ENCODE peak calls at places on chromosomes 12 and 14, in four cellular contexts. P is IMR-90, C is upper lobe of left lung, W is stomach. S is an unnamed sample.

GRCh38 chr12:93137656-93138612 is 208.8 kb upstream of the EEA1 start:
- DNase-seq in P (peak; percentile 90), C (peak; percentile 51), W (no peak), S (peak; percentile 55)

GRCh38 chr14:101028971-101029667 is 125.6 kb upstream of the RTL1 start:
- DNase-seq in P (no peak), C (no peak), W (no peak), S (no peak)

GRCh38 chr14:103372552-103373304 is 12.5 kb upstream of the MARK3 start:
- DNase-seq in P (peak; percentile 97), C (peak; percentile 36), W (peak; percentile 30), S (peak; percentile 72)

GRCh38 chr14:47674148-47674545 is 1.3 kb downstream of the MDGA2 start:
- DNase-seq in P (no peak), C (no peak), W (no peak), S (no peak)

GRCh38 chr14:99259327-99259726 is 12.7 kb downstream of the BCL11B start:
- DNase-seq in P (no peak), C (no peak), W (no peak), S (no peak)

GRCh38 chr12:1919284-1919683 is 832 bp upstream of the CACNA2D4 start:
- DNase-seq in P (no peak), C (no peak), W (no peak), S (no peak)

GRCh38 chr12:109640961-109641360 is 67.4 kb downstream of the MVK start:
- DNase-seq in P (no peak), C (no peak), W (no peak), S (no peak)

GRCh38 chr14:90554341-90554740 is 157.5 kb downstream of the CALM1 start:
- DNase-seq in P (no peak), C (peak; percentile 40), W (peak; percentile 85), S (no peak)

GRCh38 chr14:72736791-72737559 is 156.9 kb downstream of the DPF3 start:
- DNase-seq in P (no peak), C (no peak), W (no peak), S (no peak)

GRCh38 chr14:42140831-42141279 is 534.2 kb downstream of the LRFN5 start:
- DNase-seq in P (peak; percentile 90), C (no peak), W (no peak), S (no peak)

GRCh38 chr14:65804752-65805473 is 392.4 kb downstream of the FUT8 start:
- DNase-seq in P (no peak), C (no peak), W (no peak), S (no peak)

GRCh38 chr12:91889059-91889458 is 256.6 kb downstream of the BTG1 start:
- DNase-seq in P (no peak), C (no peak), W (no peak), S (no peak)

GRCh38 chr14:100524933-100525243 is 62.3 kb downstream of the BEGAIN start:
- DNase-seq in P (peak; percentile 15), C (peak; percentile 23), W (peak; percentile 25), S (no peak)

GRCh38 chr14:91899777-91900176 is 32.4 kb upstream of the TC2N start:
- DNase-seq in P (no peak), C (no peak), W (no peak), S (no peak)

GRCh38 chr12:131745706-131746105 is 34.8 kb downstream of the SFSWAP start:
- DNase-seq in P (no peak), C (no peak), W (no peak), S (peak; percentile 9)

GRCh38 chr12:130967631-130968030 is 13.9 kb downstream of the ADGRD1 start:
- DNase-seq in P (no peak), C (peak; percentile 12), W (no peak), S (no peak)

GRCh38 chr12:130617219-130617618 is 98.9 kb downstream of the RIMBP2 start:
- DNase-seq in P (no peak), C (no peak), W (no peak), S (no peak)

GRCh38 chr12:78787576-78787975 is 77.0 kb upstream of the SYT1 start:
- DNase-seq in P (no peak), C (no peak), W (no peak), S (no peak)

GRCh38 chr14:54364555-54365415 is 32.0 kb upstream of the CDKN3 start:
- DNase-seq in P (peak; percentile 37), C (no peak), W (no peak), S (peak; percentile 25)

GRCh38 chr12:22234561-22234960 is 99.9 kb downstream of the ST8SIA1 start:
- DNase-seq in P (peak; percentile 69), C (no peak), W (no peak), S (no peak)

GRCh38 chr12:90987101-90987500 is 17.7 kb downstream of the EPYC start:
- DNase-seq in P (no peak), C (no peak), W (no peak), S (no peak)

GRCh38 chr12:94640134-94640928 is 10.0 kb downstream of the TMCC3 start:
- DNase-seq in P (peak; percentile 11), C (peak; percentile 58), W (no peak), S (peak; percentile 11)

GRCh38 chr14:67168110-67168441 is 21.2 kb upstream of the GARIN2 start:
- DNase-seq in P (no peak), C (no peak), W (no peak), S (no peak)

GRCh38 chr12:51970904-51971646 is 19.6 kb downstream of the ACVR1B start:
- DNase-seq in P (peak; percentile 80), C (no peak), W (no peak), S (no peak)

GRCh38 chr12:129363041-129363440 is 509.8 kb downstream of the GLT1D1 start:
- DNase-seq in P (no peak), C (no peak), W (no peak), S (no peak)

GRCh38 chr12:52195065-52195730 is 3.4 kb upstream of the KRT80 start:
- DNase-seq in P (peak; percentile 17), C (no peak), W (no peak), S (no peak)

GRCh38 chr12:107560194-107560905 is 125.2 kb upstream of the PWP1 start:
- DNase-seq in P (no peak), C (no peak), W (no peak), S (no peak)

GRCh38 chr14:104293231-104293841 is 154.9 kb downstream of the KIF26A start:
- DNase-seq in P (no peak), C (no peak), W (no peak), S (no peak)

GRCh38 chr12:991350-992278 is 591 bp downstream of the ERC1 start:
- DNase-seq in P (peak; percentile 29), C (no peak), W (no peak), S (no peak)

GRCh38 chr12:45458854-45459807 is 243.2 kb downstream of the ANO6 start:
- DNase-seq in P (peak; percentile 13), C (no peak), W (no peak), S (no peak)

GRCh38 chr14:104295681-104296387 is 157.4 kb downstream of the KIF26A start:
- DNase-seq in P (no peak), C (no peak), W (no peak), S (peak; percentile 50)

GRCh38 chr14:32230695-32231280 is 27.7 kb upstream of the RNU6-8 start:
- DNase-seq in P (peak; percentile 67), C (no peak), W (no peak), S (no peak)

GRCh38 chr14:74614508-74615495 is 2.8 kb upstream of the LTBP2 start:
- DNase-seq in P (no peak), C (no peak), W (no peak), S (no peak)

GRCh38 chr12:84607170-84607569 is 305.4 kb downstream of the SLC6A15 start:
- DNase-seq in P (no peak), C (no peak), W (no peak), S (no peak)

GRCh38 chr12:14505626-14506596 is 61.8 kb downstream of the PLBD1 start:
- DNase-seq in P (no peak), C (no peak), W (no peak), S (no peak)

GRCh38 chr12:120110550-120111501 is 5.7 kb downstream of the RAB35 start:
- DNase-seq in P (no peak), C (peak; percentile 84), W (peak; percentile 63), S (peak; percentile 74)

GRCh38 chr12:74429535-74429934 is 108.1 kb upstream of the ATXN7L3B start:
- DNase-seq in P (no peak), C (no peak), W (no peak), S (no peak)

GRCh38 chr12:67442896-67443295 is 173.7 kb downstream of the CAND1 start:
- DNase-seq in P (no peak), C (no peak), W (no peak), S (no peak)

GRCh38 chr12:67439611-67440010 is 170.5 kb downstream of the CAND1 start:
- DNase-seq in P (no peak), C (no peak), W (no peak), S (no peak)

GRCh38 chr12:67441736-67442346 is 172.7 kb downstream of the CAND1 start:
- DNase-seq in P (peak; percentile 77), C (peak; percentile 83), W (peak; percentile 91), S (peak; percentile 94)

GRCh38 chr12:67444542-67444941 is 175.4 kb downstream of the CAND1 start:
- DNase-seq in P (no peak), C (no peak), W (no peak), S (no peak)

DNA sequence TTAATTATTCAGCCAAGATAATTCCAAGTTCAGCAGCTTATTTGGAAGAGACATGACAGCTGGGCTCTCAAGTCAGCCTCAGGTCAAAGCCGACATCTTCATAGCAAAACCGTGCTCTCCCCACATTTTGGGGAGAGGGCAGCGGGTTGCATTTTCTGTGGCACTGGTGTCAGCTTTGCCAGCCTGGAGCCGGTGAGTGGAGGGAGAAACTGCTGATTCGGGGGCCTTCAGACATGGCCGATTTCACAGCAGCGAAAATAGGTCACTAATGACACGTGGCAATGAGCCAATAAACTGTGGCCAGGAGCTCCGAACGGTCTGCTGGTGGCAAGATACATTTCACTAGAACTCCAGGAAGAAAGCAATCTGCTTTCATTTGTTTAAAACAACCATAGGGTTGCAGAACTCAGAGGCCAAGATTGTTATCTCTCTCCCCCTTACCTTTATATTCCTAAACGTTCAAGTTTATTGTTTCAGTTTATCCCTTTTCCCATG is 173.2 kb downstream of the CAND1 start:
- DNase-seq in P (no peak), C (no peak), W (no peak), S (peak; percentile 63)
- H3K4me3 ChIP-seq in P (no peak overlapping the region), C (no peak overlapping the region), W (no peak overlapping the region), S (peak overlapping the region; percentile 40)

DNA sequence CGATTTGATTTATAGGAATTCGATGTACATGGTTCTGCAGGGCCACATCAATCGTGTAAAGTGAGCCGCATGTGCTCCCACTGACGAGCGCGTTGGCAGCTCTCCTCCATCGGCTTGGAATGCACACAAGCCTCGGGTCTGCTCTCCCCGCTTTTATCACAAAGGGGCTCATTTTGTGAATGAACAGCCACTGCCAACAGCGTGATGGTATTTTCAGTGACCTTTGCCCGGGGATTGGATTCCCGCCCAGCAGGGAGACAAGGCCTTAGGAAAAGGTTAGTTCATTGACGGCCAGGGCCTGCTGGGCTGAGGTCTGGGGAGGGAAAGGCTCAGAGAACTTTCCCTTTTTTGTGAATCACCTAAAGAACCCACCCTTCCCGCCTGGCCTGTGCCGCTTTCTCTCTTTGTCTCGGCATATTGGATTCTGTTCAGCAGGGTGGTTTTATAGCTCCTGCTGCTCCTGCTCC is 232.1 kb downstream of the MSRB3 start:
- DNase-seq in P (no peak), C (no peak), W (peak; percentile 51), S (peak; percentile 30)
- TF ChIP-seq POLR2A in P (no peak), C (no peak), W (no peak), S (no peak)

GRCh38 chr12:117114784-117115183 is 15.6 kb upstream of the TESC start:
- DNase-seq in P (no peak), C (no peak), W (peak; percentile 74), S (no peak)
- H3K4me1 ChIP-seq in P (no peaks in the 10 kb centered on the region), C (peaks cover 11% of the 10 kb centered on the region), W (peaks cover 21% of the 10 kb centered on the region), S (peaks cover 14% of the 10 kb centered on the region)

DNA sequence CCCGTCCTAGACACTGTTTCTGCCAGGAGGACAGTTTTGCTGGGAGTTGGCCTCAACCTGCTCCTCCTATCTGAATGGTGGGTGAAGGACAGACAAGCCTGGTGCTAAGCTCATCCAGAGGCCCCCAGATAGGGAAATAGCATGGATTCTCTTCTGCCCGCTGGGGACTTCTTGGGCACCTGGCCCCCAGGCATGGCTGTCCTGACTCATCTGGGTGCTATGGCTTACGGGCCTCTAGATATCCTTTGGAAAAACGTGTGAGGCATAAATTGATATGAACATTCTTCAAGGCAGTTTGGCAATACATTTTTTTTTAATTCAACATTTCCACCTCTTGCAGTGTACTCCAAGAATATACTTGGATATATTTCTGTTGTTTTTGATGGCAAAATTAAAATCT is 8.6 kb downstream of the TECPR2 start:
- DNase-seq in P (no peak), C (no peak), W (no peak), S (no peak)
- H3K4me3 ChIP-seq in P (no peak overlapping the region), C (no peak overlapping the region), W (no peak overlapping the region), S (no peak overlapping the region)

S was measured in adrenal gland.